ENCODE peak calls at places on chromosomes 16 and 17, in five cellular contexts. One of them, this sample, is unnamed. For H3K4me1 and H3K9me3, the result is how much of the 10 kb centered on the place peaks cover.

GRCh38 chr16:74865922-74866598 is 91.4 kb upstream of the FA2H start:
- DNase-seq in ovary: no peak
- DNase-seq in neural progenitor cell: peak
- DNase-seq in IMR-90: no peak
- DNase-seq in CD4-positive, alpha-beta memory T cell: no peak
- DNase-seq in this sample: peak

GRCh38 chr16:72317378-72317777 is 145.4 kb upstream of the PMFBP1 start:
- DNase-seq in ovary: no peak
- DNase-seq in neural progenitor cell: no peak
- DNase-seq in IMR-90: peak
- DNase-seq in CD4-positive, alpha-beta memory T cell: no peak
- DNase-seq in this sample: no peak

GRCh38 chr16:50462793-50463507 is 85.2 kb upstream of the NKD1 start:
- DNase-seq in ovary: no peak
- DNase-seq in neural progenitor cell: peak
- DNase-seq in IMR-90: no peak
- DNase-seq in CD4-positive, alpha-beta memory T cell: no peak
- DNase-seq in this sample: no peak

GRCh38 chr16:28977703-28978641 is 3.4 kb downstream of the SPNS1 start:
- DNase-seq in ovary: no peak
- DNase-seq in neural progenitor cell: peak
- DNase-seq in IMR-90: no peak
- DNase-seq in CD4-positive, alpha-beta memory T cell: no peak
- DNase-seq in this sample: no peak

GRCh38 chr17:7307686-7308624 is 527 bp downstream of the EIF5A start:
- DNase-seq in ovary: peak
- DNase-seq in neural progenitor cell: peak
- DNase-seq in IMR-90: peak
- DNase-seq in CD4-positive, alpha-beta memory T cell: no peak
- DNase-seq in this sample: no peak

GRCh38 chr17:64066709-64067108 is 46.3 kb upstream of the ICAM2 start:
- DNase-seq in ovary: no peak
- DNase-seq in neural progenitor cell: no peak
- DNase-seq in IMR-90: no peak
- DNase-seq in CD4-positive, alpha-beta memory T cell: peak
- DNase-seq in this sample: no peak

GRCh38 chr16:4200000-4200780 is 41.7 kb downstream of the SRL start:
- DNase-seq in ovary: peak
- DNase-seq in neural progenitor cell: peak
- DNase-seq in IMR-90: peak
- DNase-seq in CD4-positive, alpha-beta memory T cell: no peak
- DNase-seq in this sample: peak

GRCh38 chr17:67372751-67373150 is 4.3 kb upstream of the PITPNC1 start:
- DNase-seq in ovary: no peak
- DNase-seq in neural progenitor cell: no peak
- DNase-seq in IMR-90: no peak
- DNase-seq in CD4-positive, alpha-beta memory T cell: no peak
- DNase-seq in this sample: no peak

GRCh38 chr16:28321700-28322411 is 29.5 kb downstream of the SBK1 start:
- DNase-seq in ovary: no peak
- DNase-seq in neural progenitor cell: peak
- DNase-seq in IMR-90: peak
- DNase-seq in CD4-positive, alpha-beta memory T cell: no peak
- DNase-seq in this sample: no peak

GRCh38 chr17:561118-561517 is 153.5 kb downstream of the VPS53 start:
- DNase-seq in ovary: no peak
- DNase-seq in neural progenitor cell: no peak
- DNase-seq in IMR-90: peak
- DNase-seq in CD4-positive, alpha-beta memory T cell: no peak
- DNase-seq in this sample: no peak

GRCh38 chr17:1736348-1737281 is 6.1 kb upstream of the SERPINF2 start:
- DNase-seq in ovary: peak
- DNase-seq in neural progenitor cell: no peak
- DNase-seq in IMR-90: peak
- DNase-seq in CD4-positive, alpha-beta memory T cell: peak
- DNase-seq in this sample: no peak

GRCh38 chr17:35164716-35165115 is 17.1 kb downstream of the UNC45B start:
- DNase-seq in ovary: no peak
- DNase-seq in neural progenitor cell: no peak
- DNase-seq in IMR-90: no peak
- DNase-seq in CD4-positive, alpha-beta memory T cell: no peak
- DNase-seq in this sample: no peak

GRCh38 chr16:75462804-75463203 is 1.7 kb downstream of the TMEM170A start:
- DNase-seq in ovary: no peak
- DNase-seq in neural progenitor cell: no peak
- DNase-seq in IMR-90: no peak
- DNase-seq in CD4-positive, alpha-beta memory T cell: peak
- DNase-seq in this sample: no peak

GRCh38 chr17:76000016-76000754 is 470 bp upstream of the CDK3 start:
- DNase-seq in ovary: peak
- DNase-seq in neural progenitor cell: peak
- DNase-seq in IMR-90: peak
- DNase-seq in CD4-positive, alpha-beta memory T cell: peak
- DNase-seq in this sample: peak

GRCh38 chr16:2912330-2913199 is 834 bp downstream of the FLYWCH1 start:
- DNase-seq in ovary: peak
- DNase-seq in neural progenitor cell: peak
- DNase-seq in IMR-90: peak
- DNase-seq in CD4-positive, alpha-beta memory T cell: no peak
- DNase-seq in this sample: peak

GRCh38 chr16:84949776-84950436 is 61.4 kb downstream of the ZDHHC7 start:
- DNase-seq in ovary: no peak
- DNase-seq in neural progenitor cell: no peak
- DNase-seq in IMR-90: no peak
- DNase-seq in CD4-positive, alpha-beta memory T cell: no peak
- DNase-seq in this sample: no peak

GRCh38 chr17:72632026-72632684 is 460.3 kb downstream of the SLC39A11 start:
- DNase-seq in ovary: no peak
- DNase-seq in neural progenitor cell: no peak
- DNase-seq in IMR-90: no peak
- DNase-seq in CD4-positive, alpha-beta memory T cell: no peak
- DNase-seq in this sample: no peak

GRCh38 chr17:67834634-67835033 is 9.3 kb downstream of the BPTF start:
- DNase-seq in ovary: no peak
- DNase-seq in neural progenitor cell: no peak
- DNase-seq in IMR-90: no peak
- DNase-seq in CD4-positive, alpha-beta memory T cell: no peak
- DNase-seq in this sample: no peak

GRCh38 chr16:11356573-11357331 is 11.5 kb downstream of the RMI2 start:
- DNase-seq in ovary: peak
- DNase-seq in neural progenitor cell: peak
- DNase-seq in IMR-90: peak
- DNase-seq in CD4-positive, alpha-beta memory T cell: peak
- DNase-seq in this sample: peak

GRCh38 chr17:39229274-39229913 is 3.6 kb upstream of the STAC2 start:
- DNase-seq in ovary: no peak
- DNase-seq in neural progenitor cell: no peak
- DNase-seq in IMR-90: peak
- DNase-seq in CD4-positive, alpha-beta memory T cell: no peak
- DNase-seq in this sample: no peak

GRCh38 chr17:51064061-51064735 is 56.5 kb downstream of the SPAG9 start:
- DNase-seq in ovary: no peak
- DNase-seq in neural progenitor cell: no peak
- DNase-seq in IMR-90: no peak
- DNase-seq in CD4-positive, alpha-beta memory T cell: no peak
- DNase-seq in this sample: no peak

GRCh38 chr17:37024181-37024637 is 75.5 kb downstream of the AATF start:
- DNase-seq in ovary: no peak
- DNase-seq in neural progenitor cell: peak
- DNase-seq in IMR-90: no peak
- DNase-seq in CD4-positive, alpha-beta memory T cell: no peak
- DNase-seq in this sample: no peak

GRCh38 chr16:84104231-84104630 is 12.5 kb downstream of the MBTPS1 start:
- DNase-seq in ovary: no peak
- DNase-seq in neural progenitor cell: no peak
- DNase-seq in IMR-90: no peak
- DNase-seq in CD4-positive, alpha-beta memory T cell: no peak
- DNase-seq in this sample: no peak

GRCh38 chr16:23847938-23848337 is 12.2 kb downstream of the PRKCB start:
- DNase-seq in ovary: no peak
- DNase-seq in neural progenitor cell: no peak
- DNase-seq in IMR-90: no peak
- DNase-seq in CD4-positive, alpha-beta memory T cell: peak
- DNase-seq in this sample: no peak

DNA sequence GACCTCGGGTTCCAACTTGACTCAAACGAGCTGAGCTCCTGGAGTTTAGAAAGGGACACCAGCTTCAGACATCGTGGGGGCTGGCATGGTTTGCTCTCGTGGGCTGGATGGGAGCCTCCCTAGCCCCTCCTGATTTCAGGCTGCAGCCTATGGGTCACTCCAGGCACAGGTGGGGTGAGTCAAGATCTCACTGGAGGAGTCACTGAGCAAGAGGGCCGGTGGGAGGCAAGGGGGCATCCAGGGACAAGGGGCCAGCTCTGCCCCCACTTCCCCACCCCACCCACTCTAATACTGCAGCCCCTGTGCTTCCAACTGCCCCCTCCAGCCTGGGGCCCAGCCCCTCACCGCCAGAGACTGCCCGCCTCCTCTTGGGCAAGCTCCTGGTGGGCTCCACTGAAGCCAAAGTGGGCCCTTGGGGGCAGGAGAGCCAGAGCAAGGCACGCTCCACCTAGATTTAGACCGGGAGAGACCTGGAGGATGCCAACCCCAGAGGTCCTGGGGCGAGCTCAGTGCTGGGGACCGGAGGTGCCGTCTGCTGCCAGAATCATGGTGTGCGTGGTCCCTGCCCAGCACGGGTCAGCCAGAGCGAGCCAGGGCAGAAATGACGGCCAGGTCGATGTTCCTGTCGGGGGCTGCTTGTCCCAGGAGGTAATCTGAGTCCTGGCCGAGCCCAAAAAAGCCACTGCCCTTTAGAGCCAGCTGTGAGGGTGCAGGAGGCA is 6.4 kb downstream of the SLC16A3 start:
- DNase-seq in ovary: no peak
- DNase-seq in neural progenitor cell: no peak
- DNase-seq in IMR-90: no peak
- DNase-seq in CD4-positive, alpha-beta memory T cell: no peak
- DNase-seq in this sample: no peak
- H3K4me1 ChIP-seq in ovary: under half
- H3K4me1 ChIP-seq in neural progenitor cell: under half
- H3K4me1 ChIP-seq in IMR-90: half or more
- H3K4me1 ChIP-seq in CD4-positive, alpha-beta memory T cell: half or more
- H3K4me1 ChIP-seq in this sample: under half

DNA sequence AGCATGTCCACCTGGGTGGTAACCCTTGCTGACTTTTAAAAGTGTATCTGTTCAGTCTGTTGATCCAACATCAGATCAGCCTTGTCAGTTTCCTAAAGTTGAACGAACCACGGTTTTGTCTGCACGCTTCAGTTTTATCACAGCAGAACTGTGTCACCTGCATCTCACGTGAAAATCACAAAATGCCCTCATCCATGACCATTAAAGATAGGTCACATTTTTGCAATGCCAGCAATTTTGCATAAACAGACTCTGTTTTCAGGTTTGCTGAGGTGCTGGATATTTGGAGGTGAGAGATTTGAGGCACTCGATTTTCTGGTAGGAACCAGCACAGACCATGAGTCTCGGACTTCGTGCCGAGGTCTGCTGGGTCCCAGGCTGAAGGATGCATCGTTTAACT is 3.0 kb downstream of the METRNL start:
- DNase-seq in ovary: no peak
- DNase-seq in neural progenitor cell: no peak
- DNase-seq in IMR-90: no peak
- DNase-seq in CD4-positive, alpha-beta memory T cell: no peak
- DNase-seq in this sample: no peak
- H3K4me3 ChIP-seq in ovary: no peak
- H3K4me3 ChIP-seq in neural progenitor cell: no peak
- H3K4me3 ChIP-seq in IMR-90: no peak
- H3K4me3 ChIP-seq in CD4-positive, alpha-beta memory T cell: no peak
- H3K4me3 ChIP-seq in this sample: no peak

DNA sequence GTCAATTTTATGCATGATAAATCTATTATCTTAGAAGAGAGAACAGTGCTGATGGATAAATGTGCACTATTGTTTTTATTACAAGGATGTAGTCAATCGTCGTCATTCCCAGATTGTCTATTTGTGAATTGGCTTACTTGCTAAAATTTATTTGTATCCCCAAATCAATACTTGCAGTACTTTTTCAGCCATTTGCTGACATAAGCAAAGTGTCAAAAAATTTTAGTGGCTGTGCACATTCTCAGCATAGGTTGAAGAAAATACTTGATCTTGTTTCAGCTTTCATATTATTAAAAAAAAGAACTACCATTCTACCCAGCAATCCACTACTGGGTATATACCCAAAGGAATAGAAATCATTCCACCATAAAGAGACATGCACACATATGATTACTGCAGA is 477.9 kb upstream of the CA10 start:
- DNase-seq in ovary: no peak
- DNase-seq in neural progenitor cell: no peak
- DNase-seq in IMR-90: no peak
- DNase-seq in CD4-positive, alpha-beta memory T cell: no peak
- DNase-seq in this sample: no peak
- H3K9me3 ChIP-seq in ovary: under half
- H3K9me3 ChIP-seq in neural progenitor cell: under half
- H3K9me3 ChIP-seq in IMR-90: under half
- H3K9me3 ChIP-seq in CD4-positive, alpha-beta memory T cell: under half
- H3K9me3 ChIP-seq in this sample: under half

GRCh38 chr17:46129302-46129701 is 63.9 kb downstream of the KANSL1 start:
- DNase-seq in ovary: no peak
- DNase-seq in neural progenitor cell: no peak
- DNase-seq in IMR-90: no peak
- DNase-seq in CD4-positive, alpha-beta memory T cell: no peak
- DNase-seq in this sample: no peak
- H3K4me1 ChIP-seq in ovary: under half
- H3K4me1 ChIP-seq in neural progenitor cell: under half
- H3K4me1 ChIP-seq in IMR-90: under half
- H3K4me1 ChIP-seq in CD4-positive, alpha-beta memory T cell: half or more
- H3K4me1 ChIP-seq in this sample: under half

GRCh38 chr17:4519361-4519788 is 20.7 kb downstream of the SPNS2 start:
- DNase-seq in ovary: no peak
- DNase-seq in neural progenitor cell: no peak
- DNase-seq in IMR-90: no peak
- DNase-seq in CD4-positive, alpha-beta memory T cell: no peak
- DNase-seq in this sample: no peak

GRCh38 chr17:4520881-4521600 is 22.4 kb downstream of the SPNS2 start:
- DNase-seq in ovary: no peak
- DNase-seq in neural progenitor cell: no peak
- DNase-seq in IMR-90: peak
- DNase-seq in CD4-positive, alpha-beta memory T cell: no peak
- DNase-seq in this sample: no peak

GRCh38 chr17:4520060-4520880 is 21.6 kb downstream of the SPNS2 start:
- DNase-seq in ovary: no peak
- DNase-seq in neural progenitor cell: no peak
- DNase-seq in IMR-90: no peak
- DNase-seq in CD4-positive, alpha-beta memory T cell: no peak
- DNase-seq in this sample: no peak

GRCh38 chr17:4516740-4517139 is 18.1 kb downstream of the SPNS2 start:
- DNase-seq in ovary: no peak
- DNase-seq in neural progenitor cell: no peak
- DNase-seq in IMR-90: peak
- DNase-seq in CD4-positive, alpha-beta memory T cell: no peak
- DNase-seq in this sample: no peak

DNA sequence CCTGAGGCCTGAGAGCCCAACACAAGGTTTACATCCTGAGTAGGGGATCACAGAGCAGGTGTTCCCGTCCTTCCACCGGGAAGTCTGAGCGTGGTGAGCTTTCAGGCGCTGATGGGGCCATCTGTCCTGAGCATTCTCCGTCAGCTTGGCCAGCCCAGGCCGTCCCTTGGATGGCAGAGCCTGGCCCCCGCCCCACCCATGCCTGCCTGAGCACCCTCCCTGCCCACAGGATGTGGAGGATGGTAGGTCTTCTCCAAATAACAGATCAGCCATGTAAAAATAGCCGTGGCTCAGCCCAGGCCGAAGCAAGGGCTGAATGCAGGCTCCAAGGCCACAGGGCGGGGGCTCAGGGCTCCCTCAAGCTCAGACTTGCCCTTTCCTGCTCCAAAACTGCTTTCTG is 20.2 kb downstream of the SPNS2 start:
- DNase-seq in ovary: no peak
- DNase-seq in neural progenitor cell: no peak
- DNase-seq in IMR-90: no peak
- DNase-seq in CD4-positive, alpha-beta memory T cell: no peak
- DNase-seq in this sample: no peak
- H3K4me3 ChIP-seq in ovary: no peak
- H3K4me3 ChIP-seq in neural progenitor cell: no peak
- H3K4me3 ChIP-seq in IMR-90: no peak
- H3K4me3 ChIP-seq in CD4-positive, alpha-beta memory T cell: no peak
- H3K4me3 ChIP-seq in this sample: no peak

This sample was measured in HAP-1.